ENCODE peak calls at places on chromosomes 6 and 20, in seven cellular contexts. B is Peyer's patch, G is MM.1S, T is body of pancreas, E is right lobe of liver, K is heart left ventricle, U is cardiac muscle cell. W is an unnamed sample.

GRCh38 chr6:133814797-133815196 is 74.1 kb upstream of the TCF21 start:
- DNase-seq in B (no peak), G (no peak), T (no peak), E (no peak), K (no peak), U (peak; percentile 78), W (no peak)

GRCh38 chr20:63173552-63174191 is 42.3 kb downstream of the YTHDF1 start:
- DNase-seq in B (no peak), G (no peak), T (no peak), E (no peak), K (no peak), U (no peak), W (no peak)

GRCh38 chr6:127606131-127606562 is 29.2 kb downstream of the C6orf58 start:
- DNase-seq in B (no peak), G (peak; percentile 15), T (no peak), E (no peak), K (no peak), U (peak; percentile 50), W (no peak)

GRCh38 chr6:139184050-139184826 is 49.4 kb downstream of the HECA start:
- DNase-seq in B (no peak), G (no peak), T (no peak), E (no peak), K (no peak), U (no peak), W (no peak)

GRCh38 chr6:112221561-112221960 is 32.8 kb downstream of the LAMA4 start:
- DNase-seq in B (no peak), G (no peak), T (no peak), E (no peak), K (no peak), U (no peak), W (no peak)

GRCh38 chr6:33198159-33198852 is 2.2 kb downstream of the RXRB start:
- DNase-seq in B (no peak), G (no peak), T (no peak), E (no peak), K (no peak), U (no peak), W (no peak)

GRCh38 chr6:142474446-142475289 is 172.9 kb downstream of the ADGRG6 start:
- DNase-seq in B (no peak), G (peak; percentile 14), T (peak; percentile 12), E (peak; percentile 20), K (no peak), U (peak; percentile 78), W (peak; percentile 71)

GRCh38 chr20:57211949-57212889 is 54.2 kb downstream of the BMP7 start:
- DNase-seq in B (no peak), G (no peak), T (peak; percentile 64), E (no peak), K (peak; percentile 71), U (peak; percentile 81), W (peak; percentile 84)

GRCh38 chr20:44908987-44909871 is 631 bp upstream of the PABPC1L start:
- DNase-seq in B (no peak), G (no peak), T (no peak), E (no peak), K (no peak), U (no peak), W (no peak)

GRCh38 chr6:3813150-3813780 is 35.9 kb upstream of the FAM50B start:
- DNase-seq in B (no peak), G (no peak), T (no peak), E (peak; percentile 64), K (peak; percentile 80), U (peak; percentile 44), W (peak; percentile 40)

GRCh38 chr6:152246554-152247337 is 390.4 kb downstream of the SYNE1 start:
- DNase-seq in B (no peak), G (no peak), T (no peak), E (no peak), K (no peak), U (peak; percentile 55), W (no peak)

GRCh38 chr20:49420811-49421295 is 61.6 kb downstream of the KCNB1 start:
- DNase-seq in B (no peak), G (no peak), T (no peak), E (no peak), K (no peak), U (peak; percentile 15), W (no peak)

GRCh38 chr6:152301806-152302568 is 335.2 kb downstream of the SYNE1 start:
- DNase-seq in B (peak; percentile 90), G (peak; percentile 81), T (peak; percentile 76), E (peak; percentile 91), K (peak; percentile 92), U (peak; percentile 94), W (no peak)

GRCh38 chr20:38685853-38686473 is 38.3 kb upstream of the SLC32A1 start:
- DNase-seq in B (no peak), G (peak; percentile 60), T (peak; percentile 34), E (peak; percentile 50), K (peak; percentile 44), U (peak; percentile 69), W (peak; percentile 43)

GRCh38 chr6:138093632-138094031 is 13.6 kb downstream of the PERP start:
- DNase-seq in B (no peak), G (no peak), T (no peak), E (no peak), K (no peak), U (no peak), W (peak; percentile 3)

GRCh38 chr6:28710466-28711191 is 184.9 kb downstream of the GPX5 start:
- DNase-seq in B (no peak), G (no peak), T (no peak), E (no peak), K (no peak), U (peak; percentile 52), W (peak; percentile 52)

DNA sequence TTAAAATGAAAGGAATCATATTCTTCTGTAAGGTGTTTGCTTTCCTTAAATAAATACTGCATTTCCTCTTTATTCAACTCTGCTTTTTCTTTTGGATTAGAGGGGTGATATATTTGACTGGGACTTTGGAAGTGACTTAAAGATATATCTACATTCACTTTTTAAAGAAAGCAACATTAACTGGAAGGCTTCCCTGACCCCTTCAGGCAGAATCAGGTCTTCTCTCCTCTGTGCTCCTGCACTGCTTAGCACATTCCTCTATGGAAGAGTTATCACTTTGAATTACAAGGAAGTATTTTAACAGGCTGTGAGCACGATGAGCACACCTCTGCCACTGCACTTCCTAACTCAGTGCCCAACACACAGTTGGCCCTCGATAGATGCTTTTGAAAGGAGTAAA is 59.2 kb upstream of the POU3F2 start:
- DNase-seq in B (no peak), G (no peak), T (no peak), E (no peak), K (no peak), U (no peak), W (no peak)
- TF ChIP-seq CTCF in B (no peak), G (no peak), T (no peak), E (no peak), K (no peak), U (no peak), W (no peak)

GRCh38 chr6:46234156-46234556 is 63.4 kb upstream of the ENPP5 start:
- DNase-seq in B (no peak), G (no peak), T (no peak), E (no peak), K (peak; percentile 57), U (no peak), W (no peak)

GRCh38 chr6:46233131-46233530 is 62.4 kb upstream of the ENPP5 start:
- DNase-seq in B (no peak), G (no peak), T (no peak), E (no peak), K (no peak), U (no peak), W (no peak)

GRCh38 chr6:46234700-46235099 is 63.9 kb upstream of the ENPP5 start:
- DNase-seq in B (no peak), G (no peak), T (no peak), E (no peak), K (no peak), U (no peak), W (no peak)

GRCh38 chr6:46236752-46237151 is 66.0 kb upstream of the ENPP5 start:
- DNase-seq in B (no peak), G (no peak), T (no peak), E (no peak), K (no peak), U (no peak), W (no peak)

GRCh38 chr6:46235242-46235641 is 64.5 kb upstream of the ENPP5 start:
- DNase-seq in B (no peak), G (no peak), T (no peak), E (no peak), K (no peak), U (no peak), W (no peak)
- H3K4me1 ChIP-seq in B (no peaks in the 10 kb centered on the region), G (no peaks in the 10 kb centered on the region), T (no peaks in the 10 kb centered on the region), E (no peaks in the 10 kb centered on the region), K (peaks cover 12% of the 10 kb centered on the region), U (no peaks in the 10 kb centered on the region), W (no peaks in the 10 kb centered on the region)

GRCh38 chr20:37346232-37346525 is 239 bp downstream of the SRC start:
- DNase-seq in B (no peak), G (no peak), T (no peak), E (no peak), K (no peak), U (no peak), W (no peak)

GRCh38 chr20:37343212-37343993 is 2.5 kb upstream of the SRC start:
- DNase-seq in B (no peak), G (no peak), T (no peak), E (no peak), K (no peak), U (no peak), W (peak; percentile 54)

GRCh38 chr20:37343994-37344355 is 2.0 kb upstream of the SRC start:
- DNase-seq in B (no peak), G (no peak), T (no peak), E (no peak), K (no peak), U (no peak), W (no peak)

GRCh38 chr20:37345339-37346231 is at the start of gene SRC:
- DNase-seq in B (peak; percentile 65), G (no peak), T (peak; percentile 80), E (peak; percentile 84), K (peak; percentile 85), U (peak; percentile 84), W (peak; percentile 88)

GRCh38 chr20:37344506-37345338 is 1.2 kb upstream of the SRC start:
- DNase-seq in B (no peak), G (no peak), T (peak; percentile 77), E (no peak), K (no peak), U (no peak), W (peak; percentile 77)
- H3K27ac ChIP-seq in B (peak overlapping the region; percentile 85), G (no peak overlapping the region), T (peak overlapping the region; percentile 83), E (no peak overlapping the region), K (no peak overlapping the region), U (peak overlapping the region; percentile 34), W (peak overlapping the region; percentile 69)

DNA sequence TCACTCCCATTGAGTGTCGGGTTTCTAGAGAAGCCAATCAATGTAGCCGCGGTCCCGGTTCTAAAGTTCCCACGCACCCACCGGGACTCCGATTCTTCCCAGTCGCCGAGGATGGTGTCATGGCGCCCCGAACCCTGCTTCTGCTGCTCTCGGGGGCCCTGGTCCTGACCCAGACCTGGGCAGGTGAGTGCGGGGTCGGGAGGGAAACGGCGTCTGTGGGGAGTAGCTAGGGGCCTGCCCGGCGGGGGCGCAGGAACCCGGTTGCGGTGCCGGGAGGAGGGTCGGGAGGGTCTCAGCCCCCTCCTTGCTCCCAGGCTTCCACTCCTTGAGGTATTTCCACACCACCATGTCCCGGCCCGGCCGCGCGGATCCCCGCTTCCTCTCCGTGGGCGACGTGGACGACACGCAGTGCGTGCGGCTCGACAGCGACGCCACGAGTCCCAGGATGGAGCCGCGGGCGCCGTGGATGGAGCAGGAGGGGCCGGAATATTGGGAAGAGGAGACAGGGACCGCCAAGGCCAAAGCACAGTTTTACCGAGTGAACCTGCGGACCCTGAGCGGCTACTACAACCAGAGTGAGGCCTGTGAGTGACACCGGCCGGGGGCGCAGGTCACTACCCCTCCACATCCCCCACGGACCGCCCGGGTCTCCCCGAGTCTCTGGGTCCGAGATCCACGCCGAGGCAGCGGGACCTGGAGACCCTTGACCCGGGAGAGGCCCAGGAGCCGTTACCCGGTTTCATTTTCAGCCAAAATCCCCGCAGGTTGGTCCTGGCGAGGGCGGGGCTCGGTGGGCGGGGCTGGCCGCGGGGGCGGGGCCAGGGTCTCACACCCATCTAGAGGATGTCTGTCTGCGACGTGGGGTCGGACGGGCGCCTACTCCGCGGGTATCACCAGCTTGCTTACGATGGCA is 35.2 kb upstream of the HLA-G start:
- DNase-seq in B (peak; percentile 68), G (peak; percentile 46), T (peak; percentile 62), E (peak; percentile 80), K (peak; percentile 82), U (peak; percentile 34), W (no peak)
- TF ChIP-seq CTCF in B (peak; percentile 56), G (no peak), T (peak; percentile 50), E (peak; percentile 62), K (peak; percentile 68), U (peak; percentile 56), W (peak; percentile 67)